ENCODE peak calls at places on chromosome 2, in four cellular contexts. C is germinal center, H is aorta, Z is GM18507. N is an unnamed sample.

GRCh38 chr2:5803547-5803946 is 111.4 kb downstream of the SOX11 start:
- DNase-seq in C (no peak), H (no peak), Z (no peak), N (no peak)

GRCh38 chr2:217231212-217231611 is 371.3 kb upstream of the TNP1 start:
- DNase-seq in C (no peak), H (no peak), Z (no peak), N (no peak)

GRCh38 chr2:238669046-238669445 is 178.8 kb upstream of the TWIST2 start:
- DNase-seq in C (no peak), H (no peak), Z (no peak), N (no peak)

GRCh38 chr2:119679526-119679837 is 481 bp downstream of the TMEM177 start:
- DNase-seq in C (no peak), H (no peak), Z (no peak), N (no peak)

GRCh38 chr2:202140522-202141292 is 67.7 kb downstream of the KIAA2012 start:
- DNase-seq in C (no peak), H (no peak), Z (no peak), N (no peak)

GRCh38 chr2:113248997-113249770 is 29.5 kb downstream of the PAX8 start:
- DNase-seq in C (peak), H (peak), Z (peak), N (peak)

GRCh38 chr2:19754907-19755306 is 146.9 kb downstream of the TTC32 start:
- DNase-seq in C (no peak), H (no peak), Z (no peak), N (no peak)

GRCh38 chr2:82837588-82838304 is 1621.3 kb downstream of the SUCLG1 start:
- DNase-seq in C (no peak), H (no peak), Z (no peak), N (no peak)

GRCh38 chr2:3025261-3025660 is 352.4 kb downstream of the EIPR1 start:
- DNase-seq in C (no peak), H (no peak), Z (no peak), N (no peak)

GRCh38 chr2:142531375-142531774 is 346.1 kb upstream of the KYNU start:
- DNase-seq in C (no peak), H (no peak), Z (no peak), N (no peak)

GRCh38 chr2:102033028-102033749 is 41.4 kb downstream of the IL1R2 start:
- DNase-seq in C (peak), H (no peak), Z (no peak), N (no peak)